ENCODE peak calls at places on chromosomes 5 and 9, in nine cellular contexts. H is brain microvascular endothelial cell; A is keratinocyte; R is uterus; S is endothelial cell of umbilical vein; W is Peyer's patch; O is H1; G is gastrocnemius medialis; J is CD8-positive, alpha-beta T cell. U is an unnamed sample. For H3K27me3, the result is how much of the 10 kb centered on the place peaks cover.

GRCh38 chr5:160369990-160370712 is at the start of gene C1QTNF2:
- DNase-seq in A (no peak), S (peak), R (peak), O (no peak), H (peak), W (no peak), J (no peak), G (no peak), U (peak)

GRCh38 chr5:5141625-5142527 is 1.7 kb downstream of the ADAMTS16 start:
- DNase-seq in J (no peak), O (no peak), S (peak), A (no peak), H (peak), R (peak), G (no peak), W (peak), U (peak)

GRCh38 chr9:128310461-128310860 is 11.8 kb downstream of the TRUB2 start:
- DNase-seq in R (no peak), S (no peak), J (no peak), G (peak), A (no peak), W (no peak), O (no peak), H (no peak), U (no peak)

GRCh38 chr5:23084815-23085214 is 231.7 kb upstream of the CDH12 start:
- DNase-seq in J (no peak), W (no peak), G (no peak), A (no peak), O (no peak), R (no peak), H (no peak), S (no peak), U (no peak)

GRCh38 chr5:119078870-119079269 is 8.0 kb downstream of the DMXL1 start:
- DNase-seq in H (no peak), R (no peak), O (no peak), A (no peak), J (no peak), S (no peak), G (no peak), W (no peak), U (peak)

GRCh38 chr9:27784999-27785713 is 211.9 kb upstream of the C9orf72 start:
- DNase-seq in J (no peak), H (peak), S (no peak), A (no peak), G (no peak), O (no peak), R (no peak), W (no peak), U (peak)

GRCh38 chr5:67206381-67207328 is 10.1 kb upstream of the CD180 start:
- DNase-seq in R (no peak), S (peak), G (no peak), J (peak), A (peak), W (peak), H (peak), O (no peak), U (peak)

GRCh38 chr5:54722846-54723433 is 205.4 kb downstream of the SNX18 start:
- DNase-seq in G (no peak), W (no peak), R (no peak), H (peak), O (no peak), S (no peak), J (no peak), A (no peak), U (peak)

GRCh38 chr9:16031486-16031885 is 478.6 kb downstream of the CCDC171 start:
- DNase-seq in A (no peak), W (no peak), R (no peak), S (no peak), O (no peak), H (no peak), J (no peak), G (no peak), U (no peak)

GRCh38 chr9:87107072-87107471 is 159.8 kb upstream of the GAS1 start:
- DNase-seq in G (no peak), R (no peak), H (no peak), O (peak), W (no peak), S (peak), A (peak), J (no peak), U (peak)
- TF ChIP-seq CTCF in G (peak), R (no peak), H (peak), O (no peak), W (no peak), S (no peak), A (peak), J (no peak), U (no peak)

DNA sequence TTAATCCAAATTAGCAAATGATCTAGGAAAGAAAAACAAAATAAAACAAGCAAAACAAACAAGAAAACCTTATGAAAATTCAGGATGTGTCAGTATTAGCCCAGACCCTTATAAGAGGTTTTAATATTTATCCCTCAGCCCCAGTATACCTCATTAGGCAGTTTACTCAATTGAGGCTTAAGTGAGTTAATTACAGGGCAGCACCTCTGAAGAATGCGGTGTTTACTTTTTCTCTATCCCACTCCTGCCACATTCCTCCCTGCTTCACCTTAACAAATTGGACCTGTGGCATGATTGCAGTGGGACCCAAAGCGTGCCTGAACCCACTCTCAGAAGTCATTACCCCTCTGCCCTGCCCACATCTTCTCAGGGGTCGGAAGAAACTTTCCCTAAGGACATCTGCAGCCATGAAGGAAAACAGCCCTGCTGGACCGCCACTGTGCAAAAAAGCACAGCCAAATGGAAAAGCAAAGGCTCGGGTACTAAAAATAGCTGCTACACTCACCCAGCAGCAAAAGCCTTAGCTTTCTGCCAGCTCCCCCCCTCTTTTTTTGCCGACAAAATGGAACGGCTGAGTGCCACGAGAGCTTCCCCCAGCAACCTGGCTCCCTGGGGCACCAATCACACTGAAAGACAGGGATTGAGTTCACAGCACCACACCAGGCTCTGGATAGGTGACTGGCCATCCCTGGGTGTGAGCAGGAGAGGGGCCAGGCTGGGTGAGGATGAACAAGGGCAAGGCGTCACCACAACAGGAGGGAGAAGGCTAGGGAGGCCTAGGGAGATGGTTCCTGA is 66.9 kb downstream of the SIL1 start:
- DNase-seq in J (no peak), S (no peak), H (no peak), A (no peak), G (peak), R (peak), W (no peak), O (no peak), U (no peak)
- H3K4me3 ChIP-seq in J (no peak), S (no peak), H (no peak), A (no peak), G (peak), R (peak), W (no peak), O (no peak), U (no peak)

DNA sequence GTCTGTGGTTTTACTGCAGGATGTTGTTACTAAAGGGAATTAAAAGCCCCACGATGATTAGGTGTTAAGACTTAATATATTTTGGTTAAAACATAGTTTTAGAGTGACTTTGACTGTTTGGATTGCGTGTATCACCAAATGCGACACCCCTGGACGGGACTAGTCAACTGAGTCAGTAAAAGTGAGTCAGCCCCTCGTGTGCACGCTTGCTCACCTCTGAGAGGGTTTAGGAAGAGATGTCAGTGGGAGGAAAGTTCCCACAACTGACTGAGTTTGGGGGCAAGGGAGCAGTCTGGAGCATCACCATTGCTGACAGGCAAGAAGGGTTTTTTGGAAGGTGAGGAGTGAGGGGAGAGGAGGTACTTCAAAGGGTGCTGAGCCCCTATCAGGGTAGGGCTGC is 14.4 kb upstream of the DMRT3 start:
- DNase-seq in A (no peak), S (no peak), G (no peak), R (no peak), J (no peak), W (no peak), O (no peak), H (no peak), U (peak)
- H3K27me3 ChIP-seq in A (under half), S (under half), G (under half), R (under half), J (under half), W (under half), O (under half), H (under half), U (under half)

GRCh38 chr5:1244976-1245375 is 19.8 kb downstream of the SLC6A18 start:
- DNase-seq in O (no peak), G (no peak), W (no peak), A (no peak), S (no peak), J (no peak), H (no peak), R (no peak), U (no peak)
- TF ChIP-seq CTCF in O (no peak), G (no peak), W (no peak), A (no peak), S (no peak), J (no peak), H (no peak), R (no peak), U (no peak)

DNA sequence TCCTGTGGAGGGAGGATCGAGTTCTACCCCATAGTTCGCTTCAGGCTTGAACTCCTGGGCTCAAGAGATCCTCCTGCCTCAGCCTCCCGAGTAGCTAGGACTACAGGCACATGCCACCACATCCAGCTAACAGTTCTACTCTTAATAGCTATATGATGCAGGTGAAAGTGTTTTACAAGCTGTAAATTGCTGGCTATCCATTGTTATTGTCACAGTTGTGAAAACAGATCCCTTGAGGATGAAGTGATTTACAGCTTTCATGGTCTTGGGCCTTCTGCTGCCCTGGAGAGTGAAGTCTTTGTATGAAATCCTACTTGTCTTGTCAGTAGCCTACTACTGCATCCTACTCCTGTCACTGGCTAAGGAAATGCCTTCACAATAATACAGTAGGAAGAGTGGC is 48.0 kb downstream of the GRAMD2B start:
- DNase-seq in W (no peak), O (no peak), H (no peak), R (no peak), G (no peak), S (no peak), J (no peak), A (no peak), U (no peak)
- H3K4me3 ChIP-seq in W (no peak), O (no peak), H (no peak), R (no peak), G (no peak), S (no peak), J (no peak), A (no peak), U (no peak)